ENCODE peak calls at places on chromosomes 13 and 19, in eight cellular contexts. One of them, this sample, is unnamed. For H3K4me1, the result is how much of the 10 kb centered on the place peaks cover.

GRCh38 chr19:38650911-38651584 is 3.6 kb downstream of the ACTN4 start:
- DNase-seq in upper lobe of right lung: no peak
- DNase-seq in PC-9: peak
- DNase-seq in H9: no peak
- DNase-seq in pancreas: no peak
- DNase-seq in IMR-90: peak
- DNase-seq in cardiac muscle cell: peak
- DNase-seq in lower lobe of right lung: no peak
- DNase-seq in this sample: no peak

GRCh38 chr13:97878421-97879375 is 74.8 kb upstream of the IPO5 start:
- DNase-seq in upper lobe of right lung: no peak
- DNase-seq in PC-9: no peak
- DNase-seq in H9: no peak
- DNase-seq in pancreas: no peak
- DNase-seq in IMR-90: peak
- DNase-seq in cardiac muscle cell: no peak
- DNase-seq in lower lobe of right lung: no peak
- DNase-seq in this sample: no peak

GRCh38 chr19:18496167-18496979 is 25.5 kb downstream of the ELL start:
- DNase-seq in upper lobe of right lung: peak
- DNase-seq in PC-9: peak
- DNase-seq in H9: no peak
- DNase-seq in pancreas: peak
- DNase-seq in IMR-90: peak
- DNase-seq in cardiac muscle cell: peak
- DNase-seq in lower lobe of right lung: peak
- DNase-seq in this sample: no peak

GRCh38 chr13:65653548-65654078 is 1576.5 kb downstream of the PCDH9 start:
- DNase-seq in upper lobe of right lung: no peak
- DNase-seq in PC-9: no peak
- DNase-seq in H9: no peak
- DNase-seq in pancreas: no peak
- DNase-seq in IMR-90: no peak
- DNase-seq in cardiac muscle cell: no peak
- DNase-seq in lower lobe of right lung: no peak
- DNase-seq in this sample: no peak

GRCh38 chr19:52981329-52981728 is 18.6 kb upstream of the ZNF816 start:
- DNase-seq in upper lobe of right lung: no peak
- DNase-seq in PC-9: no peak
- DNase-seq in H9: peak
- DNase-seq in pancreas: no peak
- DNase-seq in IMR-90: no peak
- DNase-seq in cardiac muscle cell: no peak
- DNase-seq in lower lobe of right lung: no peak
- DNase-seq in this sample: no peak

GRCh38 chr13:89930861-89931260 is 1416.6 kb upstream of the MIR17HG start:
- DNase-seq in upper lobe of right lung: no peak
- DNase-seq in PC-9: no peak
- DNase-seq in H9: no peak
- DNase-seq in pancreas: no peak
- DNase-seq in IMR-90: no peak
- DNase-seq in cardiac muscle cell: no peak
- DNase-seq in lower lobe of right lung: no peak
- DNase-seq in this sample: no peak

GRCh38 chr19:56966225-56966696 is 125.7 kb upstream of the PEG3 start:
- DNase-seq in upper lobe of right lung: no peak
- DNase-seq in PC-9: no peak
- DNase-seq in H9: no peak
- DNase-seq in pancreas: no peak
- DNase-seq in IMR-90: no peak
- DNase-seq in cardiac muscle cell: no peak
- DNase-seq in lower lobe of right lung: no peak
- DNase-seq in this sample: no peak

GRCh38 chr19:40466219-40467006 is at the start of gene SPTBN4:
- DNase-seq in upper lobe of right lung: peak
- DNase-seq in PC-9: no peak
- DNase-seq in H9: peak
- DNase-seq in pancreas: peak
- DNase-seq in IMR-90: no peak
- DNase-seq in cardiac muscle cell: no peak
- DNase-seq in lower lobe of right lung: peak
- DNase-seq in this sample: peak

GRCh38 chr19:3821857-3822364 is 35.7 kb upstream of the MATK start:
- DNase-seq in upper lobe of right lung: peak
- DNase-seq in PC-9: no peak
- DNase-seq in H9: peak
- DNase-seq in pancreas: peak
- DNase-seq in IMR-90: peak
- DNase-seq in cardiac muscle cell: peak
- DNase-seq in lower lobe of right lung: peak
- DNase-seq in this sample: peak

GRCh38 chr13:100933841-100934240 is 259.2 kb upstream of the TMTC4 start:
- DNase-seq in upper lobe of right lung: no peak
- DNase-seq in PC-9: no peak
- DNase-seq in H9: no peak
- DNase-seq in pancreas: no peak
- DNase-seq in IMR-90: no peak
- DNase-seq in cardiac muscle cell: no peak
- DNase-seq in lower lobe of right lung: no peak
- DNase-seq in this sample: no peak

GRCh38 chr19:36436531-36436930 is 18.1 kb upstream of the ZFP82 start:
- DNase-seq in upper lobe of right lung: no peak
- DNase-seq in PC-9: peak
- DNase-seq in H9: no peak
- DNase-seq in pancreas: no peak
- DNase-seq in IMR-90: no peak
- DNase-seq in cardiac muscle cell: peak
- DNase-seq in lower lobe of right lung: no peak
- DNase-seq in this sample: no peak

GRCh38 chr13:20407759-20408158 is 117.9 kb downstream of the CRYL1 start:
- DNase-seq in upper lobe of right lung: no peak
- DNase-seq in PC-9: no peak
- DNase-seq in H9: no peak
- DNase-seq in pancreas: no peak
- DNase-seq in IMR-90: no peak
- DNase-seq in cardiac muscle cell: no peak
- DNase-seq in lower lobe of right lung: no peak
- DNase-seq in this sample: no peak

GRCh38 chr13:113083402-113084061 is 22.1 kb upstream of the F7 start:
- DNase-seq in upper lobe of right lung: peak
- DNase-seq in PC-9: no peak
- DNase-seq in H9: no peak
- DNase-seq in pancreas: no peak
- DNase-seq in IMR-90: peak
- DNase-seq in cardiac muscle cell: peak
- DNase-seq in lower lobe of right lung: peak
- DNase-seq in this sample: no peak

GRCh38 chr13:106182404-106182803 is 353.1 kb downstream of the EFNB2 start:
- DNase-seq in upper lobe of right lung: no peak
- DNase-seq in PC-9: peak
- DNase-seq in H9: no peak
- DNase-seq in pancreas: no peak
- DNase-seq in IMR-90: peak
- DNase-seq in cardiac muscle cell: peak
- DNase-seq in lower lobe of right lung: no peak
- DNase-seq in this sample: no peak

GRCh38 chr13:85864963-85865530 is 65.8 kb upstream of the SLITRK6 start:
- DNase-seq in upper lobe of right lung: no peak
- DNase-seq in PC-9: no peak
- DNase-seq in H9: peak
- DNase-seq in pancreas: no peak
- DNase-seq in IMR-90: peak
- DNase-seq in cardiac muscle cell: peak
- DNase-seq in lower lobe of right lung: no peak
- DNase-seq in this sample: no peak

GRCh38 chr19:50465986-50466771 is 10.1 kb upstream of the EMC10 start:
- DNase-seq in upper lobe of right lung: peak
- DNase-seq in PC-9: no peak
- DNase-seq in H9: peak
- DNase-seq in pancreas: no peak
- DNase-seq in IMR-90: no peak
- DNase-seq in cardiac muscle cell: no peak
- DNase-seq in lower lobe of right lung: peak
- DNase-seq in this sample: no peak

GRCh38 chr19:482186-483041 is 13.9 kb upstream of the MADCAM1 start:
- DNase-seq in upper lobe of right lung: no peak
- DNase-seq in PC-9: no peak
- DNase-seq in H9: no peak
- DNase-seq in pancreas: no peak
- DNase-seq in IMR-90: no peak
- DNase-seq in cardiac muscle cell: no peak
- DNase-seq in lower lobe of right lung: no peak
- DNase-seq in this sample: no peak

GRCh38 chr13:32228330-32229041 is 86.7 kb downstream of the ZAR1L start:
- DNase-seq in upper lobe of right lung: no peak
- DNase-seq in PC-9: no peak
- DNase-seq in H9: no peak
- DNase-seq in pancreas: no peak
- DNase-seq in IMR-90: peak
- DNase-seq in cardiac muscle cell: peak
- DNase-seq in lower lobe of right lung: no peak
- DNase-seq in this sample: no peak

GRCh38 chr19:47779524-47780214 is 1.2 kb downstream of the SELENOW start:
- DNase-seq in upper lobe of right lung: no peak
- DNase-seq in PC-9: no peak
- DNase-seq in H9: no peak
- DNase-seq in pancreas: no peak
- DNase-seq in IMR-90: no peak
- DNase-seq in cardiac muscle cell: no peak
- DNase-seq in lower lobe of right lung: no peak
- DNase-seq in this sample: peak

GRCh38 chr13:33794576-33794975 is 23.4 kb upstream of the RFC3 start:
- DNase-seq in upper lobe of right lung: no peak
- DNase-seq in PC-9: no peak
- DNase-seq in H9: no peak
- DNase-seq in pancreas: no peak
- DNase-seq in IMR-90: no peak
- DNase-seq in cardiac muscle cell: no peak
- DNase-seq in lower lobe of right lung: no peak
- DNase-seq in this sample: no peak

GRCh38 chr13:33793726-33794125 is 24.2 kb upstream of the RFC3 start:
- DNase-seq in upper lobe of right lung: no peak
- DNase-seq in PC-9: no peak
- DNase-seq in H9: no peak
- DNase-seq in pancreas: no peak
- DNase-seq in IMR-90: no peak
- DNase-seq in cardiac muscle cell: no peak
- DNase-seq in lower lobe of right lung: no peak
- DNase-seq in this sample: no peak

GRCh38 chr13:33798023-33798422 is 19.9 kb upstream of the RFC3 start:
- DNase-seq in upper lobe of right lung: no peak
- DNase-seq in PC-9: no peak
- DNase-seq in H9: no peak
- DNase-seq in pancreas: no peak
- DNase-seq in IMR-90: no peak
- DNase-seq in cardiac muscle cell: no peak
- DNase-seq in lower lobe of right lung: no peak
- DNase-seq in this sample: no peak

GRCh38 chr13:33797622-33798021 is 20.3 kb upstream of the RFC3 start:
- DNase-seq in upper lobe of right lung: no peak
- DNase-seq in PC-9: no peak
- DNase-seq in H9: no peak
- DNase-seq in pancreas: no peak
- DNase-seq in IMR-90: no peak
- DNase-seq in cardiac muscle cell: peak
- DNase-seq in lower lobe of right lung: no peak
- DNase-seq in this sample: no peak

GRCh38 chr13:33796095-33796494 is 21.9 kb upstream of the RFC3 start:
- DNase-seq in upper lobe of right lung: no peak
- DNase-seq in PC-9: no peak
- DNase-seq in H9: no peak
- DNase-seq in pancreas: no peak
- DNase-seq in IMR-90: no peak
- DNase-seq in cardiac muscle cell: no peak
- DNase-seq in lower lobe of right lung: no peak
- DNase-seq in this sample: no peak
- H3K27ac ChIP-seq in upper lobe of right lung: no peak
- H3K27ac ChIP-seq in PC-9: no peak
- H3K27ac ChIP-seq in H9: no peak
- H3K27ac ChIP-seq in pancreas: no peak
- H3K27ac ChIP-seq in IMR-90: no peak
- H3K27ac ChIP-seq in cardiac muscle cell: no peak
- H3K27ac ChIP-seq in lower lobe of right lung: no peak
- H3K27ac ChIP-seq in this sample: no peak

DNA sequence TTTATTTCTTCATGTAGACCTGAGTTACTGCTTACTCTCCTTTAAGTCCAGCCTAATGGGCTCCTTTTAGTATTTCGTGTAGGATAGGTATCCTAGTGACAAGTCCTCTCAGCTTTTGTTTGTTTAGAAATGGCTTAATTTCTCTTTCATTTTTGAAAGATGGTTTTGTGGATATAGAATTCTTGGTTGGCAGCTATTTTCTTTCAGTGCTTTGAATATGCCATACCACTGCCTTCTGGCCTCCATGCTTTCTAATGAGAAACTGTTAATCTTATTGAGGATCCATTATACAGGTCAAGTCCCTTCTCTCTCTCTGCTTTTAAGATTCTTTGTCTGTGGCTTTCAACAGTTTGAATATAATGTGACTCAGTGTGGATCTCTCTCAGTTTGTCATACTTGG is 46.8 kb upstream of the SACS start:
- DNase-seq in upper lobe of right lung: no peak
- DNase-seq in PC-9: no peak
- DNase-seq in H9: no peak
- DNase-seq in pancreas: no peak
- DNase-seq in IMR-90: no peak
- DNase-seq in cardiac muscle cell: no peak
- DNase-seq in lower lobe of right lung: no peak
- DNase-seq in this sample: no peak
- H3K4me1 ChIP-seq in upper lobe of right lung: under half
- H3K4me1 ChIP-seq in PC-9: under half
- H3K4me1 ChIP-seq in H9: under half
- H3K4me1 ChIP-seq in pancreas: under half
- H3K4me1 ChIP-seq in IMR-90: under half
- H3K4me1 ChIP-seq in cardiac muscle cell: under half
- H3K4me1 ChIP-seq in lower lobe of right lung: under half
- H3K4me1 ChIP-seq in this sample: under half

DNA sequence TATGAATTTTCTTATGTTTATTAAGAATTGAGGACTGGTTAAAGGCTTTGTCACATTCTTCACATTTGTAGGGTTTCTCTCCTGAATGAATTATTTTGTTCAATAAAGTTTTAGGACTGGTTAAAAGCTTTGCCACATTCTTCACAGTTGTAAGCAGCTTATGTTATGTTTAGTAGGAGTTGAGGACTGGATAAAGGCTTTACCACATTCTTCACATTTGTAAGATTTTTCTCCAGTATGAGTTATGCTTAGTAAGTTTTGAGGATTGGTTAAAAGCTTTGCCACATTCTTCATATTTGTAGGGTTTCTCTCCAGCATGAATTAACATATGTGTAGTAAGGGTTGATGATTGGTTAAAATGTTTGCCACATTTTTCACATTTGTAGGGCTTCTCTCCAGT is 79.8 kb downstream of the ZNF431 start:
- DNase-seq in upper lobe of right lung: no peak
- DNase-seq in PC-9: no peak
- DNase-seq in H9: no peak
- DNase-seq in pancreas: no peak
- DNase-seq in IMR-90: no peak
- DNase-seq in cardiac muscle cell: no peak
- DNase-seq in lower lobe of right lung: no peak
- DNase-seq in this sample: no peak
- H3K27ac ChIP-seq in upper lobe of right lung: no peak
- H3K27ac ChIP-seq in PC-9: no peak
- H3K27ac ChIP-seq in H9: peak
- H3K27ac ChIP-seq in pancreas: no peak
- H3K27ac ChIP-seq in IMR-90: no peak
- H3K27ac ChIP-seq in cardiac muscle cell: peak
- H3K27ac ChIP-seq in lower lobe of right lung: no peak
- H3K27ac ChIP-seq in this sample: no peak

GRCh38 chr19:2208975-2209374 is 27.2 kb downstream of the PLEKHJ1 start:
- DNase-seq in upper lobe of right lung: no peak
- DNase-seq in PC-9: no peak
- DNase-seq in H9: no peak
- DNase-seq in pancreas: no peak
- DNase-seq in IMR-90: no peak
- DNase-seq in cardiac muscle cell: no peak
- DNase-seq in lower lobe of right lung: no peak
- DNase-seq in this sample: no peak
- H3K4me1 ChIP-seq in upper lobe of right lung: under half
- H3K4me1 ChIP-seq in PC-9: under half
- H3K4me1 ChIP-seq in H9: under half
- H3K4me1 ChIP-seq in pancreas: under half
- H3K4me1 ChIP-seq in IMR-90: under half
- H3K4me1 ChIP-seq in cardiac muscle cell: under half
- H3K4me1 ChIP-seq in lower lobe of right lung: under half
- H3K4me1 ChIP-seq in this sample: under half